ENCODE peak calls at places on chromosome 4, in four cellular contexts. W, D, J and V are unnamed samples.

GRCh38 chr4:2824329-2825183 is 19.1 kb upstream of the ADD1 start:
- DNase-seq in W (no peak), J (peak), D (peak), V (no peak)

GRCh38 chr4:162506253-162506652 is 342.5 kb upstream of the FSTL5 start:
- DNase-seq in J (no peak), W (peak), D (no peak), V (no peak)

GRCh38 chr4:146654648-146654975 is 15.9 kb downstream of the POU4F2 start:
- DNase-seq in W (no peak), J (no peak), D (no peak), V (no peak)

GRCh38 chr4:26171953-26172352 is 148.9 kb upstream of the RBPJ start:
- DNase-seq in J (no peak), W (peak), D (no peak), V (no peak)

GRCh38 chr4:11700751-11701226 is 272.1 kb upstream of the HS3ST1 start:
- DNase-seq in W (peak), J (no peak), D (no peak), V (no peak)

GRCh38 chr4:7183161-7183560 is 9.2 kb upstream of the SORCS2 start:
- DNase-seq in W (no peak), J (peak), D (no peak), V (no peak)

GRCh38 chr4:108425988-108426387 is 194.4 kb upstream of the RPL34 start:
- DNase-seq in J (no peak), W (peak), D (no peak), V (no peak)

GRCh38 chr4:173370477-173371291 is at the start of gene SAP30:
- DNase-seq in D (peak), W (peak), J (peak), V (peak)

GRCh38 chr4:101337688-101338087 is 9.6 kb downstream of the PPP3CA start:
- DNase-seq in J (no peak), W (no peak), D (no peak), V (no peak)

GRCh38 chr4:176845636-176846035 is 52.9 kb upstream of the VEGFC start:
- DNase-seq in J (no peak), D (no peak), W (no peak), V (no peak)

GRCh38 chr4:150080335-150080734 is 2.1 kb downstream of the DCLK2 start:
- DNase-seq in J (no peak), D (no peak), W (no peak), V (no peak)

GRCh38 chr4:38280323-38280706 is 320.1 kb downstream of the PTTG2 start:
- DNase-seq in D (no peak), J (no peak), W (no peak), V (no peak)

GRCh38 chr4:183348706-183349659 is 26.8 kb upstream of the CLDN24 start:
- DNase-seq in D (no peak), J (no peak), W (peak), V (no peak)

GRCh38 chr4:11130195-11130975 is 298.3 kb downstream of the HS3ST1 start:
- DNase-seq in J (no peak), D (no peak), W (peak), V (no peak)

GRCh38 chr4:140186651-140187315 is 32.8 kb upstream of the MAML3 start:
- DNase-seq in W (peak), J (no peak), D (no peak), V (no peak)

GRCh38 chr4:13268713-13269112 is 215.4 kb downstream of the RAB28 start:
- DNase-seq in D (no peak), W (no peak), J (no peak), V (no peak)

GRCh38 chr4:146855761-146856160 is 89.9 kb downstream of the TTC29 start:
- DNase-seq in J (no peak), D (no peak), W (no peak), V (no peak)

GRCh38 chr4:2621419-2621818 is 85.0 kb downstream of the FAM193A start:
- DNase-seq in W (no peak), D (no peak), J (no peak), V (no peak)

GRCh38 chr4:74005528-74005927 is 7.1 kb upstream of the CXCL5 start:
- DNase-seq in D (no peak), J (no peak), W (no peak), V (no peak)

GRCh38 chr4:54090804-54091623 is 8.9 kb upstream of the GSX2 start:
- DNase-seq in D (peak), J (peak), W (no peak), V (no peak)

GRCh38 chr4:184148871-184149637 is 68.6 kb downstream of the ENPP6 start:
- DNase-seq in J (no peak), D (no peak), W (no peak), V (no peak)

GRCh38 chr4:54233128-54233696 is 4.1 kb downstream of the PDGFRA start:
- DNase-seq in D (peak), W (peak), J (peak), V (peak)

GRCh38 chr4:112604590-112604989 is 32.1 kb downstream of the ZGRF1 start:
- DNase-seq in W (peak), D (no peak), J (no peak), V (no peak)

GRCh38 chr4:110666030-110666429 is 43.2 kb upstream of the PITX2 start:
- DNase-seq in J (no peak), W (no peak), D (no peak), V (no peak)

GRCh38 chr4:11632015-11632414 is 203.3 kb upstream of the HS3ST1 start:
- DNase-seq in W (no peak), J (no peak), D (no peak), V (no peak)

GRCh38 chr4:173735585-173735984 is 205.6 kb upstream of the HAND2 start:
- DNase-seq in D (no peak), J (no peak), W (no peak), V (no peak)

GRCh38 chr4:126375462-126376054 is 1060.8 kb downstream of the FAT4 start:
- DNase-seq in W (peak), D (no peak), J (no peak), V (no peak)

GRCh38 chr4:10008208-10009005 is 12.9 kb downstream of the SLC2A9 start:
- DNase-seq in J (no peak), W (peak), D (no peak), V (no peak)

GRCh38 chr4:69773443-69773842 is 13.0 kb upstream of the SULT1B1 start:
- DNase-seq in J (no peak), W (peak), D (no peak), V (no peak)

GRCh38 chr4:140116442-140117104 is 37.4 kb downstream of the MAML3 start:
- DNase-seq in W (peak), J (no peak), D (no peak), V (no peak)

GRCh38 chr4:3786196-3786869 is 20.1 kb downstream of the ADRA2C start:
- DNase-seq in W (no peak), D (no peak), J (no peak), V (no peak)

GRCh38 chr4:161419822-161420221 is 744.0 kb downstream of the FSTL5 start:
- DNase-seq in D (no peak), W (no peak), J (no peak), V (no peak)

GRCh38 chr4:6584865-6585264 is 9.9 kb downstream of the MAN2B2 start:
- DNase-seq in D (no peak), J (no peak), W (no peak), V (no peak)

GRCh38 chr4:122548886-122549630 is 71.8 kb downstream of the IL21 start:
- DNase-seq in J (no peak), W (no peak), D (no peak), V (no peak)
- H3K4me3 ChIP-seq in J (no peak), W (no peak), D (no peak), V (no peak)

DNA sequence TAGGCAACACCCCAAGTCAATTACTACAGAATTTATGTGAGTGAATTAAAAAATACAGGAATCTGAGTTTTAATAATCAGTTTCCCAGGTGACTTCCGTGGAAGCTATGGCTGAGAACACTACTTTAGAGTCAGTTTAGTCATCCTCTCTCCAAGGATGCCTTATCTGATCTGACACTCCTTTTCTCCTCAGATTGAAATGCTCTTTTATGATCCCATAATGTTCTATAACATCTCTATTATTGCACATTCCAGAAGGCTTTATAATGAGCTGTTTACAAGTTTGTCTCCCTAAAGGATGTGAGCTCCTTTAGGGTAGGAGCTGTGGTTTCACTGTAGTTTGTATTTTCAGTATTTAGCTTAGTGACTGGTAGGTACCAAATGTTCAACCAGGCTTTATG is 90.0 kb downstream of the GPRIN3 start:
- DNase-seq in D (no peak), J (no peak), W (no peak), V (no peak)
- H3K4me3 ChIP-seq in D (no peak), J (no peak), W (no peak), V (no peak)

GRCh38 chr4:40731792-40732245 is 17.9 kb upstream of the NSUN7 start:
- DNase-seq in W (no peak), J (no peak), D (peak), V (no peak)

GRCh38 chr4:40723728-40724127 is 26.0 kb upstream of the NSUN7 start:
- DNase-seq in J (no peak), W (no peak), D (no peak), V (no peak)

GRCh38 chr4:40729555-40729954 is 20.2 kb upstream of the NSUN7 start:
- DNase-seq in D (no peak), W (no peak), J (no peak), V (no peak)

GRCh38 chr4:40733752-40734151 is 16.0 kb upstream of the NSUN7 start:
- DNase-seq in D (no peak), W (no peak), J (no peak), V (no peak)

DNA sequence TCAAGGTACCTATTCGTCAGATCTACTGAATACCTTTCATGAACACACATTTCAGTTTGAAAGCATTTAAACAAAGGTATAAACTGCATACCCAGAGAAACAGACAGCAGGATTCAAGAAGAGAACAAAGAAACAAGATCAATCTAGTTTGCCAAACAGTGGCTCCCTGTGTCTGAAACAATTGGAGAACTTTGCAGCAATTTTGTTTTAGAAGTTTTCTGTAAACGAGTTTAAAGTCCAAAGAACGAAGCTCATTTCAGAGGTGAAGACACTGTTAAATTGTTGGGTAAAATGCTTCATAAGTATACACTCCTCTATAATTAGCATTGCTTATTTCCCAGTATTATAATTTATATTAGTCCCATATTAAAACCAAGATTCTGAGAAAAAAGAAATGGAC is 21.4 kb upstream of the NSUN7 start:
- DNase-seq in J (no peak), D (no peak), W (no peak), V (no peak)
- H3K4me3 ChIP-seq in J (no peak), D (no peak), W (no peak), V (no peak)

GRCh38 chr4:98662619-98663225 is 4.3 kb upstream of the TSPAN5 start:
- DNase-seq in W (peak), J (no peak), D (no peak), V (no peak)
- H3K4me3 ChIP-seq in W (no peak), J (no peak), D (no peak), V (no peak)

DNA sequence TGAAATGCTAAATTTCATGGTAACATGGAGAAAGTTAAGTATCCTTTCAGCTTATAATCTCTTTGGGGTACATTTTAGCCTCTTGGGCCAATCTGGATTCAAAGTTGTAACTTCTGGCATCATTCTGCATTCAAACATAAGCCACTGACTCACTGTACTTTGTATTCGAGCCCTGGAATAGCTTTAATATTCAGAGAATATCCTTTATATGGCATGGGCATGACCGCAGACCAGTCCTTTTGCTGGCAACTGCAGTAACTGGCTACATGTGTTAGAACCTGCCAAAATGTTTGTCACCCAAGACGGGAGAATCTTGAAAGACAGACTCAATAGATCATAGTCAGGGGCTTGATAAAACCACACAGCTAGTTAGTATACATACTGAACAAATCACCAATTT is 3.3 kb downstream of the GASK1B start:
- DNase-seq in W (no peak), D (no peak), J (no peak), V (no peak)
- H3K4me3 ChIP-seq in W (peak), D (peak), J (peak), V (peak)

GRCh38 chr4:77360451-77360850 is 203.4 kb downstream of the CCNG2 start:
- DNase-seq in J (no peak), D (no peak), W (no peak), V (no peak)

GRCh38 chr4:77355731-77356130 is 198.7 kb downstream of the CCNG2 start:
- DNase-seq in W (no peak), D (no peak), J (no peak), V (no peak)

GRCh38 chr4:77354550-77354949 is 197.5 kb downstream of the CCNG2 start:
- DNase-seq in W (no peak), J (no peak), D (no peak), V (no peak)

DNA sequence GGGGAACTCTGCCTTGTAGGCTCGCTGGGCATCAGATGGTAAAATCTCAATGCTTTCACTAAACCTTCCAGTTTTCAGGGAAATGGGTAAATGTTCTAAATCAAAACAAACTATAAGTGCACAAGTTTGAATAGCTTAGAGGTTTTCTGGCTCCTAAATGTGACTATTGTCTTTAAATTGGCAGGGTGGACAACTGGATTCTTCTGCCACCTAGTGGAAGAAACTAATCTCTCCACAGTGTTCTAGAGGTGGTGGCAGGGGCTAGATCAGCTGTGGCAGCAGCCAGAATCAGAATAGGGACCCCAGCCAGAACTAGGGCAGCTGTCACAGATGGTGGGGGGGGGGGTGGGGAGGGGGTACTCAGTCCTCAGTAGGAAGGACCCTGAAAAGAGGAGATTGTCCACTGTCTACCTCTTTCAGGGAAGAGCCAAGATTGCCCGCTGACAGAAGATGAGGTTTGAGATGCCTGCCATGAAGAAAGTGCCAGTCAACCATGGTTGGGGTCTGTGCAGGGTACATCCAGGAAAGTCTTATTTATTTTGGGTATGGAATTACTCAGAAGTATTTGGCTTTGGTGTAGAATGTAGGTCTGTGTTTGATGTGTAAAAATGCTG is 201.4 kb downstream of the CCNG2 start:
- DNase-seq in W (no peak), J (no peak), D (no peak), V (no peak)
- H3K4me3 ChIP-seq in W (no peak), J (no peak), D (no peak), V (no peak)

DNA sequence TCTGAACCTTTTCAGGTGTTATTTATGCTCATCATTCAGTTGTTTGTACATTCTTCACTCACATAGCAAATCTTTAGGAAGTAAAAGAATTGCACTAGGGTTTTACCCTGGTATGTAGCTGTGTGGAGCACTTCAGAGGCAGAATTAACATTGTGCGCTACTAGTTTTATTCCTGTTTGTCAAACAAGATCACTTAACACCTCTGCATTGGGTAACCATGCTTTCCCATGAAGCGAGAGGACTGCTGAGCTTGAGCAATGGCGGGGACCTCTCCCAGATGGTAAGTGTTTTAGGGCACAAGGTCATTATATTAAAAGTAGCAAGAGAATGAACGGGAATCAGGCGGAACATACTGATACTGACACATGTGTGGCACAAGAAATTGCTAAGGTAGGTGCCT is 59.2 kb downstream of the SHROOM3 start:
- DNase-seq in W (no peak), D (no peak), J (no peak), V (no peak)
- H3K4me3 ChIP-seq in W (no peak), D (no peak), J (no peak), V (no peak)